ENCODE peak calls at places on chromosomes 2 and 18, in six cellular contexts. One of them, this sample, is unnamed.
A peak's percentile ranks its signal among the peaks of the same experiment; 100 is the strongest.

GRCh38 chr2:179650420-179650819 is 211.0 kb downstream of the ZNF385B start:
- DNase-seq in HepG2: no peak
- DNase-seq in WTC11: no peak
- DNase-seq in K562: no peak
- DNase-seq in H1: no peak
- DNase-seq in GM12878: no peak
- DNase-seq in this sample: no peak

GRCh38 chr2:120177011-120177621 is 46.1 kb downstream of the TMEM185B start:
- DNase-seq in HepG2: no peak
- DNase-seq in WTC11: peak; percentile 44
- DNase-seq in K562: peak; percentile 15
- DNase-seq in H1: no peak
- DNase-seq in GM12878: peak; percentile 84
- DNase-seq in this sample: peak; percentile 46

GRCh38 chr2:210626849-210627248 is 70.5 kb downstream of the CPS1 start:
- DNase-seq in HepG2: peak; percentile 3
- DNase-seq in WTC11: no peak
- DNase-seq in K562: no peak
- DNase-seq in H1: no peak
- DNase-seq in GM12878: no peak
- DNase-seq in this sample: no peak

GRCh38 chr2:206164261-206164862 is 4.7 kb downstream of the EEF1B2 start:
- DNase-seq in HepG2: peak; percentile 34
- DNase-seq in WTC11: peak; percentile 38
- DNase-seq in K562: no peak
- DNase-seq in H1: no peak
- DNase-seq in GM12878: no peak
- DNase-seq in this sample: peak; percentile 72

GRCh38 chr2:98932778-98933343 is 3.2 kb downstream of the CRACDL start:
- DNase-seq in HepG2: no peak
- DNase-seq in WTC11: no peak
- DNase-seq in K562: no peak
- DNase-seq in H1: no peak
- DNase-seq in GM12878: no peak
- DNase-seq in this sample: no peak

GRCh38 chr2:230714122-230714453 is 1.4 kb downstream of the CAB39 start:
- DNase-seq in HepG2: peak; percentile 72
- DNase-seq in WTC11: no peak
- DNase-seq in K562: no peak
- DNase-seq in H1: no peak
- DNase-seq in GM12878: no peak
- DNase-seq in this sample: peak; percentile 47

GRCh38 chr2:201129044-201129505 is 13.1 kb downstream of the CFLAR start:
- DNase-seq in HepG2: peak; percentile 78
- DNase-seq in WTC11: no peak
- DNase-seq in K562: no peak
- DNase-seq in H1: no peak
- DNase-seq in GM12878: no peak
- DNase-seq in this sample: no peak

GRCh38 chr2:158692372-158693103 is 102.6 kb upstream of the DAPL1 start:
- DNase-seq in HepG2: peak; percentile 21
- DNase-seq in WTC11: no peak
- DNase-seq in K562: no peak
- DNase-seq in H1: no peak
- DNase-seq in GM12878: no peak
- DNase-seq in this sample: no peak

GRCh38 chr2:237421542-237422047 is 7.6 kb upstream of the COL6A3 start:
- DNase-seq in HepG2: peak; percentile 51
- DNase-seq in WTC11: peak; percentile 90
- DNase-seq in K562: peak; percentile 35
- DNase-seq in H1: peak; percentile 65
- DNase-seq in GM12878: no peak
- DNase-seq in this sample: peak; percentile 92

GRCh38 chr2:28454016-28454930 is 41.6 kb upstream of the PLB1 start:
- DNase-seq in HepG2: no peak
- DNase-seq in WTC11: no peak
- DNase-seq in K562: no peak
- DNase-seq in H1: no peak
- DNase-seq in GM12878: no peak
- DNase-seq in this sample: no peak

GRCh38 chr2:45943231-45944044 is 292.0 kb downstream of the PRKCE start:
- DNase-seq in HepG2: no peak
- DNase-seq in WTC11: peak; percentile 32
- DNase-seq in K562: no peak
- DNase-seq in H1: no peak
- DNase-seq in GM12878: no peak
- DNase-seq in this sample: peak; percentile 53

GRCh38 chr2:52144588-52144987 is 1112.7 kb upstream of the NRXN1 start:
- DNase-seq in HepG2: no peak
- DNase-seq in WTC11: peak; percentile 11
- DNase-seq in K562: no peak
- DNase-seq in H1: no peak
- DNase-seq in GM12878: no peak
- DNase-seq in this sample: peak; percentile 42

GRCh38 chr2:51624995-51625394 is 593.1 kb upstream of the NRXN1 start:
- DNase-seq in HepG2: no peak
- DNase-seq in WTC11: no peak
- DNase-seq in K562: no peak
- DNase-seq in H1: no peak
- DNase-seq in GM12878: no peak
- DNase-seq in this sample: no peak

GRCh38 chr2:158103358-158104021 is 1.8 kb downstream of the UPP2 start:
- DNase-seq in HepG2: no peak
- DNase-seq in WTC11: no peak
- DNase-seq in K562: no peak
- DNase-seq in H1: no peak
- DNase-seq in GM12878: no peak
- DNase-seq in this sample: peak; percentile 40

GRCh38 chr2:191598296-191598695 is 79.6 kb upstream of the NABP1 start:
- DNase-seq in HepG2: no peak
- DNase-seq in WTC11: no peak
- DNase-seq in K562: no peak
- DNase-seq in H1: no peak
- DNase-seq in GM12878: no peak
- DNase-seq in this sample: no peak

GRCh38 chr2:1654696-1655374 is 89.5 kb downstream of the PXDN start:
- DNase-seq in HepG2: no peak
- DNase-seq in WTC11: no peak
- DNase-seq in K562: no peak
- DNase-seq in H1: no peak
- DNase-seq in GM12878: no peak
- DNase-seq in this sample: no peak

GRCh38 chr2:1656961-1657841 is 87.1 kb downstream of the PXDN start:
- DNase-seq in HepG2: no peak
- DNase-seq in WTC11: no peak
- DNase-seq in K562: no peak
- DNase-seq in H1: no peak
- DNase-seq in GM12878: no peak
- DNase-seq in this sample: peak; percentile 40

GRCh38 chr2:1658394-1659151 is 85.7 kb downstream of the PXDN start:
- DNase-seq in HepG2: no peak
- DNase-seq in WTC11: no peak
- DNase-seq in K562: no peak
- DNase-seq in H1: no peak
- DNase-seq in GM12878: no peak
- DNase-seq in this sample: no peak

GRCh38 chr2:1655461-1655860 is 88.9 kb downstream of the PXDN start:
- DNase-seq in HepG2: no peak
- DNase-seq in WTC11: no peak
- DNase-seq in K562: no peak
- DNase-seq in H1: no peak
- DNase-seq in GM12878: no peak
- DNase-seq in this sample: no peak

GRCh38 chr2:1656326-1656960 is 87.9 kb downstream of the PXDN start:
- DNase-seq in HepG2: no peak
- DNase-seq in WTC11: peak; percentile 48
- DNase-seq in K562: no peak
- DNase-seq in H1: no peak
- DNase-seq in GM12878: no peak
- DNase-seq in this sample: peak; percentile 40
- TF ChIP-seq CREB1 in HepG2: no peak
- TF ChIP-seq CREB1 in WTC11: no peak
- TF ChIP-seq CREB1 in K562: no peak
- TF ChIP-seq CREB1 in H1: no peak
- TF ChIP-seq CREB1 in GM12878: no peak
- TF ChIP-seq CREB1 in this sample: no peak

GRCh38 chr18:45916302-45916701 is 50.8 kb downstream of the EPG5 start:
- DNase-seq in HepG2: peak; percentile 4
- DNase-seq in WTC11: peak; percentile 16
- DNase-seq in K562: peak; percentile 16
- DNase-seq in H1: no peak
- DNase-seq in GM12878: no peak
- DNase-seq in this sample: peak; percentile 22

GRCh38 chr18:45923138-45923537 is 44.0 kb downstream of the EPG5 start:
- DNase-seq in HepG2: no peak
- DNase-seq in WTC11: no peak
- DNase-seq in K562: no peak
- DNase-seq in H1: no peak
- DNase-seq in GM12878: no peak
- DNase-seq in this sample: no peak

DNA sequence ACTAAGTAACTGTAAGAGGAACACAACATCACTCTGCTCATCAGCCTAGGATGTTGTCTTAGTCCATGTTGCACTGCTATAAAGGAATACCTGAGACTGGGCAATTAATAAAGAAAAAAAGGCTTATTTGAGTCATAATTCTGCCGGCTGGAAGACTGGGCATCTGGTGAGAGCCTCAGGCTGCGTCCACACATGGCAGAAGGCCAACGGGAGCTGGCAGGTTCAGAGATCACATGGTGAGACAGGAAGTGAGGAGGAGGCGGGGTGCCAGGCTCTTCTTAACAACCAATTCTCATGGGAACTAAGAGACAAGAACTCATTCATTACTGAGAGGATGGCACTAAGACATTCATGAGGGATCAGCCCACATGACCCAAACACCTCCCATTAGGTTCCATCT is 46.8 kb downstream of the EPG5 start:
- DNase-seq in HepG2: no peak
- DNase-seq in WTC11: no peak
- DNase-seq in K562: no peak
- DNase-seq in H1: no peak
- DNase-seq in GM12878: no peak
- DNase-seq in this sample: no peak
- TF ChIP-seq CREB1 in HepG2: no peak
- TF ChIP-seq CREB1 in WTC11: no peak
- TF ChIP-seq CREB1 in K562: no peak
- TF ChIP-seq CREB1 in H1: no peak
- TF ChIP-seq CREB1 in GM12878: no peak
- TF ChIP-seq CREB1 in this sample: no peak

GRCh38 chr2:172996387-172996961 is 79.2 kb upstream of the MAP3K20 start:
- DNase-seq in HepG2: no peak
- DNase-seq in WTC11: no peak
- DNase-seq in K562: no peak
- DNase-seq in H1: no peak
- DNase-seq in GM12878: no peak
- DNase-seq in this sample: no peak
- TF ChIP-seq CREB1 in HepG2: no peak
- TF ChIP-seq CREB1 in WTC11: no peak
- TF ChIP-seq CREB1 in K562: no peak
- TF ChIP-seq CREB1 in H1: no peak
- TF ChIP-seq CREB1 in GM12878: no peak
- TF ChIP-seq CREB1 in this sample: no peak

GRCh38 chr18:60007641-60008040 is 107.8 kb downstream of the PMAIP1 start:
- DNase-seq in HepG2: no peak
- DNase-seq in WTC11: no peak
- DNase-seq in K562: no peak
- DNase-seq in H1: no peak
- DNase-seq in GM12878: no peak
- DNase-seq in this sample: no peak

DNA sequence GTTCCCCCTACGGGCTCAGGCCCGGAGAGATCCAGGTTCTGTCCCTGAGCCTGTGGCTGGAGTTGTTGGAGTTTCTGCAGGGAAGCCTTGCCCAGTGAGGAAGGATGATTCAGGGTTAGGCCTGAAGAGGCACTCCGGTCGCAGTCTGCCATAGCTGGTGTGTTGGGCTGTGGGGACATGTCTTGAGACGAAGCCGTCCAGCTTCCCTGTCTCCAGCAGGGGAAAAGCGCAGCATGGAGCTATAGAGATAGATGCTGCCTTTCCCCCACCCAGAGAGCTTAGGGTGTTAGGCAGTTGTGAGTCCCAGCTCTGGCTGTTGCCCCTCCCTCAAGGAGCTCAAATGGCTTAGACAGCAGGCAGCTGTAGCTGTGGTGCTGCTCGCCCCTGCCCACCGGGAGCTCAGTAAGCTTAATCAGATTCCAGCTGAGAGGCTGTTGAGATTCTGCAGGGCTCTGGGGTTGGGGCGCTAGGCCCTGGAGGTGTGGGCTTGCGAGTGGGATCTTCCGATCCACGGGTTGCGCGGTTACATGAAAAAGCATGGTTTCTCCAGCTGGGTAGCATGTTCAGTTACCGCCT is 103.9 kb downstream of the PMAIP1 start:
- DNase-seq in HepG2: no peak
- DNase-seq in WTC11: peak; percentile 28
- DNase-seq in K562: no peak
- DNase-seq in H1: no peak
- DNase-seq in GM12878: no peak
- DNase-seq in this sample: peak; percentile 21
- TF ChIP-seq CREB1 in HepG2: no peak
- TF ChIP-seq CREB1 in WTC11: no peak
- TF ChIP-seq CREB1 in K562: no peak
- TF ChIP-seq CREB1 in H1: no peak
- TF ChIP-seq CREB1 in GM12878: no peak
- TF ChIP-seq CREB1 in this sample: no peak

GRCh38 chr2:2302359-2302758 is 28.7 kb downstream of the MYT1L start:
- DNase-seq in HepG2: no peak
- DNase-seq in WTC11: no peak
- DNase-seq in K562: no peak
- DNase-seq in H1: no peak
- DNase-seq in GM12878: no peak
- DNase-seq in this sample: no peak
- TF ChIP-seq CREB1 in HepG2: no peak
- TF ChIP-seq CREB1 in WTC11: no peak
- TF ChIP-seq CREB1 in K562: no peak
- TF ChIP-seq CREB1 in H1: no peak
- TF ChIP-seq CREB1 in GM12878: no peak
- TF ChIP-seq CREB1 in this sample: no peak

GRCh38 chr18:50231621-50232020 is 34.7 kb downstream of the CFAP53 start:
- DNase-seq in HepG2: no peak
- DNase-seq in WTC11: no peak
- DNase-seq in K562: no peak
- DNase-seq in H1: no peak
- DNase-seq in GM12878: no peak
- DNase-seq in this sample: no peak
- TF ChIP-seq CREB1 in HepG2: no peak
- TF ChIP-seq CREB1 in WTC11: no peak
- TF ChIP-seq CREB1 in K562: no peak
- TF ChIP-seq CREB1 in H1: no peak
- TF ChIP-seq CREB1 in GM12878: no peak
- TF ChIP-seq CREB1 in this sample: no peak

GRCh38 chr2:30649278-30649677 is 158.0 kb downstream of the CAPN13 start:
- DNase-seq in HepG2: no peak
- DNase-seq in WTC11: no peak
- DNase-seq in K562: no peak
- DNase-seq in H1: no peak
- DNase-seq in GM12878: no peak
- DNase-seq in this sample: no peak
- TF ChIP-seq CREB1 in HepG2: no peak
- TF ChIP-seq CREB1 in WTC11: no peak
- TF ChIP-seq CREB1 in K562: no peak
- TF ChIP-seq CREB1 in H1: no peak
- TF ChIP-seq CREB1 in GM12878: no peak
- TF ChIP-seq CREB1 in this sample: no peak

GRCh38 chr18:59706499-59706898 is 9.3 kb upstream of the CCBE1 start:
- DNase-seq in HepG2: no peak
- DNase-seq in WTC11: no peak
- DNase-seq in K562: no peak
- DNase-seq in H1: no peak
- DNase-seq in GM12878: no peak
- DNase-seq in this sample: no peak
- TF ChIP-seq CREB1 in HepG2: no peak
- TF ChIP-seq CREB1 in WTC11: no peak
- TF ChIP-seq CREB1 in K562: no peak
- TF ChIP-seq CREB1 in H1: no peak
- TF ChIP-seq CREB1 in GM12878: no peak
- TF ChIP-seq CREB1 in this sample: no peak

This sample was measured in GM23338.